ENCODE peak calls at places on chromosomes 1 and 21, in seven cellular contexts. B is HCEC 1CT; I is testis; S is stimulated activated CD4-positive, alpha-beta T cell treated with anti-CD3 and anti-CD28 coated beads, Interleukin-12 subunit alpha, Interleukin-12 subunit beta, amount 100 ng/mL, for 4 hours; P is cardiac muscle cell; E is NCI-H1092 treated with DMSO at 0.1 percent for 48 hours; H is H7. V is an unnamed sample.

GRCh38 chr1:177710973-177711372 is 258.9 kb downstream of the SEC16B start:
- DNase-seq in B (no peak), I (no peak), S (no peak), P (no peak), E (no peak), H (peak), V (no peak)

GRCh38 chr1:175563556-175563955 is 179.8 kb downstream of the TNR start:
- DNase-seq in B (no peak), I (no peak), S (no peak), P (no peak), E (no peak), H (no peak), V (no peak)

GRCh38 chr1:64745181-64745985 is 508 bp downstream of the RAVER2 start:
- DNase-seq in B (no peak), I (peak), S (peak), P (peak), E (no peak), H (peak), V (peak)

GRCh38 chr1:183327429-183328290 is 90.5 kb downstream of the NMNAT2 start:
- DNase-seq in B (no peak), I (no peak), S (no peak), P (no peak), E (no peak), H (no peak), V (peak)

GRCh38 chr1:152348447-152348846 is 11.4 kb downstream of the FLG2 start:
- DNase-seq in B (no peak), I (no peak), S (no peak), P (no peak), E (no peak), H (no peak), V (no peak)

GRCh38 chr1:185526318-185527307 is 207.6 kb upstream of the HMCN1 start:
- DNase-seq in B (no peak), I (no peak), S (no peak), P (no peak), E (no peak), H (no peak), V (no peak)

GRCh38 chr1:55321947-55322346 is 106.8 kb upstream of the USP24 start:
- DNase-seq in B (peak), I (no peak), S (no peak), P (no peak), E (no peak), H (no peak), V (no peak)

GRCh38 chr1:119732465-119733168 is 20.9 kb downstream of the PHGDH start:
- DNase-seq in B (no peak), I (peak), S (no peak), P (no peak), E (no peak), H (no peak), V (no peak)

GRCh38 chr1:181318022-181318857 is 165.1 kb upstream of the CACNA1E start:
- DNase-seq in B (no peak), I (no peak), S (no peak), P (peak), E (peak), H (peak), V (peak)

GRCh38 chr1:44628962-44629756 is 45.1 kb downstream of the TMEM53 start:
- DNase-seq in B (peak), I (no peak), S (no peak), P (no peak), E (no peak), H (no peak), V (no peak)

GRCh38 chr1:180530501-180530900 is 28.1 kb upstream of the ACBD6 start:
- DNase-seq in B (peak), I (no peak), S (no peak), P (no peak), E (no peak), H (no peak), V (no peak)

GRCh38 chr1:93846151-93846928 is 32.7 kb downstream of the DNTTIP2 start:
- DNase-seq in B (peak), I (peak), S (peak), P (peak), E (peak), H (peak), V (peak)

GRCh38 chr1:92965003-92965402 is 3.7 kb upstream of the DIPK1A start:
- DNase-seq in B (no peak), I (no peak), S (no peak), P (no peak), E (no peak), H (no peak), V (no peak)

GRCh38 chr1:15620155-15620545 is 2.9 kb downstream of the DDI2 start:
- DNase-seq in B (peak), I (no peak), S (no peak), P (no peak), E (no peak), H (no peak), V (no peak)

GRCh38 chr1:226402615-226403521 is 5.0 kb downstream of the PARP1 start:
- DNase-seq in B (no peak), I (no peak), S (no peak), P (no peak), E (no peak), H (no peak), V (no peak)

GRCh38 chr1:73674945-73675561 is 522.9 kb downstream of the LRRIQ3 start:
- DNase-seq in B (peak), I (no peak), S (no peak), P (peak), E (peak), H (peak), V (peak)

GRCh38 chr1:214582289-214582891 is 20.6 kb upstream of the CENPF start:
- DNase-seq in B (no peak), I (no peak), S (no peak), P (no peak), E (no peak), H (peak), V (no peak)

GRCh38 chr1:107550358-107550757 is 409.5 kb downstream of the NTNG1 start:
- DNase-seq in B (no peak), I (no peak), S (no peak), P (no peak), E (no peak), H (no peak), V (no peak)

GRCh38 chr1:110548381-110548780 is 29.4 kb upstream of the KCNA10 start:
- DNase-seq in B (no peak), I (no peak), S (no peak), P (peak), E (peak), H (peak), V (peak)

GRCh38 chr1:63898428-63899220 is 124.8 kb downstream of the ROR1 start:
- DNase-seq in B (no peak), I (no peak), S (no peak), P (no peak), E (no peak), H (no peak), V (no peak)

GRCh38 chr1:41356752-41357151 is 4.5 kb upstream of the FOXO6 start:
- DNase-seq in B (no peak), I (no peak), S (no peak), P (no peak), E (no peak), H (no peak), V (no peak)

GRCh38 chr1:8660455-8660854 is 157.0 kb downstream of the RERE start:
- DNase-seq in B (peak), I (peak), S (no peak), P (peak), E (no peak), H (no peak), V (peak)

GRCh38 chr1:18927654-18928272 is 25.4 kb upstream of the ALDH4A1 start:
- DNase-seq in B (no peak), I (no peak), S (peak), P (no peak), E (no peak), H (peak), V (no peak)

GRCh38 chr1:25996966-25997758 is 701 bp downstream of the PAFAH2 start:
- DNase-seq in B (peak), I (no peak), S (no peak), P (no peak), E (no peak), H (no peak), V (no peak)

GRCh38 chr1:11138952-11139351 is 39.3 kb upstream of the EXOSC10 start:
- DNase-seq in B (peak), I (no peak), S (no peak), P (no peak), E (no peak), H (no peak), V (no peak)

GRCh38 chr21:29991624-29992023 is 51.8 kb upstream of the GRIK1 start:
- DNase-seq in B (no peak), I (no peak), S (no peak), P (no peak), E (no peak), H (peak), V (no peak)

GRCh38 chr1:197268012-197268411 is at the start of gene CRB1:
- DNase-seq in B (no peak), I (no peak), S (no peak), P (peak), E (peak), H (peak), V (peak)

GRCh38 chr1:207423560-207424292 is 30.4 kb upstream of the CR2 start:
- DNase-seq in B (no peak), I (no peak), S (no peak), P (no peak), E (no peak), H (peak), V (no peak)

V was measured in cerebellar cortex.